ENCODE peak calls at places on chromosomes 12 and 14, in six cellular contexts. One of them, this sample, is unnamed. For H3K9me3, the result is how much of the 10 kb centered on the place peaks cover.

GRCh38 chr12:100234166-100234565 is 32.7 kb downstream of the DEPDC4 start:
- DNase-seq in endothelial cell of umbilical vein: peak
- DNase-seq in GM12878: no peak
- DNase-seq in HepG2: no peak
- DNase-seq in H1: no peak
- DNase-seq in HCT116: no peak
- DNase-seq in this sample: no peak

GRCh38 chr12:21697829-21698630 is 40.4 kb upstream of the LDHB start:
- DNase-seq in GM12878: no peak
- DNase-seq in H1: no peak
- DNase-seq in HepG2: peak
- DNase-seq in HCT116: peak
- DNase-seq in endothelial cell of umbilical vein: peak
- DNase-seq in this sample: peak

GRCh38 chr14:68780358-68781160 is 12.3 kb downstream of the ZFP36L1 start:
- DNase-seq in HCT116: no peak
- DNase-seq in GM12878: no peak
- DNase-seq in endothelial cell of umbilical vein: peak
- DNase-seq in HepG2: no peak
- DNase-seq in H1: no peak
- DNase-seq in this sample: no peak

GRCh38 chr12:117875652-117876491 is 92.9 kb downstream of the KSR2 start:
- DNase-seq in endothelial cell of umbilical vein: peak
- DNase-seq in GM12878: no peak
- DNase-seq in HepG2: no peak
- DNase-seq in H1: peak
- DNase-seq in HCT116: no peak
- DNase-seq in this sample: no peak

GRCh38 chr12:71686658-71687025 is 760 bp downstream of the TMEM19 start:
- DNase-seq in GM12878: no peak
- DNase-seq in H1: no peak
- DNase-seq in HepG2: no peak
- DNase-seq in HCT116: no peak
- DNase-seq in endothelial cell of umbilical vein: no peak
- DNase-seq in this sample: no peak

GRCh38 chr14:44846232-44846824 is 115.4 kb downstream of the KLHL28 start:
- DNase-seq in HCT116: peak
- DNase-seq in HepG2: peak
- DNase-seq in GM12878: peak
- DNase-seq in endothelial cell of umbilical vein: peak
- DNase-seq in H1: no peak
- DNase-seq in this sample: peak

GRCh38 chr12:106134294-106134949 is 4.3 kb downstream of the NUAK1 start:
- DNase-seq in endothelial cell of umbilical vein: no peak
- DNase-seq in GM12878: no peak
- DNase-seq in H1: no peak
- DNase-seq in HepG2: no peak
- DNase-seq in HCT116: no peak
- DNase-seq in this sample: no peak

GRCh38 chr14:20262642-20263128 is 23.6 kb downstream of the OR11H4 start:
- DNase-seq in H1: no peak
- DNase-seq in endothelial cell of umbilical vein: no peak
- DNase-seq in HepG2: no peak
- DNase-seq in GM12878: peak
- DNase-seq in HCT116: peak
- DNase-seq in this sample: peak

GRCh38 chr14:32567543-32568384 is 238.7 kb downstream of the AKAP6 start:
- DNase-seq in GM12878: no peak
- DNase-seq in endothelial cell of umbilical vein: peak
- DNase-seq in HepG2: no peak
- DNase-seq in HCT116: no peak
- DNase-seq in H1: no peak
- DNase-seq in this sample: no peak

GRCh38 chr14:68548194-68549056 is 244.4 kb downstream of the ZFP36L1 start:
- DNase-seq in H1: peak
- DNase-seq in HCT116: peak
- DNase-seq in HepG2: no peak
- DNase-seq in endothelial cell of umbilical vein: no peak
- DNase-seq in GM12878: no peak
- DNase-seq in this sample: peak

GRCh38 chr14:53109028-53109687 is 44.0 kb downstream of the DDHD1 start:
- DNase-seq in HepG2: no peak
- DNase-seq in H1: no peak
- DNase-seq in GM12878: peak
- DNase-seq in HCT116: no peak
- DNase-seq in endothelial cell of umbilical vein: peak
- DNase-seq in this sample: no peak

GRCh38 chr12:49055978-49056754 is 4.4 kb downstream of the KMT2D start:
- DNase-seq in HepG2: peak
- DNase-seq in HCT116: peak
- DNase-seq in endothelial cell of umbilical vein: peak
- DNase-seq in GM12878: peak
- DNase-seq in H1: no peak
- DNase-seq in this sample: peak

GRCh38 chr14:76784266-76784874 is 23.1 kb downstream of the VASH1 start:
- DNase-seq in endothelial cell of umbilical vein: no peak
- DNase-seq in HepG2: no peak
- DNase-seq in GM12878: no peak
- DNase-seq in H1: no peak
- DNase-seq in HCT116: no peak
- DNase-seq in this sample: no peak

GRCh38 chr12:122836027-122836921 is 1.0 kb downstream of the HIP1R start:
- DNase-seq in GM12878: peak
- DNase-seq in HepG2: peak
- DNase-seq in endothelial cell of umbilical vein: peak
- DNase-seq in H1: peak
- DNase-seq in HCT116: no peak
- DNase-seq in this sample: peak

GRCh38 chr12:65830305-65830704 is 6.0 kb downstream of the HMGA2 start:
- DNase-seq in GM12878: no peak
- DNase-seq in endothelial cell of umbilical vein: peak
- DNase-seq in HCT116: no peak
- DNase-seq in HepG2: no peak
- DNase-seq in H1: no peak
- DNase-seq in this sample: no peak

GRCh38 chr14:100640481-100641273 is 53.5 kb upstream of the BEGAIN start:
- DNase-seq in GM12878: peak
- DNase-seq in HepG2: no peak
- DNase-seq in endothelial cell of umbilical vein: no peak
- DNase-seq in HCT116: no peak
- DNase-seq in H1: no peak
- DNase-seq in this sample: no peak

GRCh38 chr12:120012067-120012621 is 23.1 kb downstream of the BICDL1 start:
- DNase-seq in HCT116: peak
- DNase-seq in GM12878: peak
- DNase-seq in H1: no peak
- DNase-seq in endothelial cell of umbilical vein: no peak
- DNase-seq in HepG2: no peak
- DNase-seq in this sample: no peak

GRCh38 chr14:78091361-78091760 is 78.8 kb upstream of the NRXN3 start:
- DNase-seq in HepG2: no peak
- DNase-seq in HCT116: no peak
- DNase-seq in GM12878: no peak
- DNase-seq in H1: no peak
- DNase-seq in endothelial cell of umbilical vein: no peak
- DNase-seq in this sample: no peak

GRCh38 chr12:81530352-81530751 is 228.8 kb downstream of the PPFIA2 start:
- DNase-seq in HCT116: no peak
- DNase-seq in GM12878: no peak
- DNase-seq in HepG2: no peak
- DNase-seq in H1: no peak
- DNase-seq in endothelial cell of umbilical vein: no peak
- DNase-seq in this sample: no peak

GRCh38 chr12:9754984-9755383 is 5.7 kb downstream of the CD69 start:
- DNase-seq in endothelial cell of umbilical vein: no peak
- DNase-seq in HepG2: no peak
- DNase-seq in GM12878: no peak
- DNase-seq in H1: no peak
- DNase-seq in HCT116: no peak
- DNase-seq in this sample: no peak

DNA sequence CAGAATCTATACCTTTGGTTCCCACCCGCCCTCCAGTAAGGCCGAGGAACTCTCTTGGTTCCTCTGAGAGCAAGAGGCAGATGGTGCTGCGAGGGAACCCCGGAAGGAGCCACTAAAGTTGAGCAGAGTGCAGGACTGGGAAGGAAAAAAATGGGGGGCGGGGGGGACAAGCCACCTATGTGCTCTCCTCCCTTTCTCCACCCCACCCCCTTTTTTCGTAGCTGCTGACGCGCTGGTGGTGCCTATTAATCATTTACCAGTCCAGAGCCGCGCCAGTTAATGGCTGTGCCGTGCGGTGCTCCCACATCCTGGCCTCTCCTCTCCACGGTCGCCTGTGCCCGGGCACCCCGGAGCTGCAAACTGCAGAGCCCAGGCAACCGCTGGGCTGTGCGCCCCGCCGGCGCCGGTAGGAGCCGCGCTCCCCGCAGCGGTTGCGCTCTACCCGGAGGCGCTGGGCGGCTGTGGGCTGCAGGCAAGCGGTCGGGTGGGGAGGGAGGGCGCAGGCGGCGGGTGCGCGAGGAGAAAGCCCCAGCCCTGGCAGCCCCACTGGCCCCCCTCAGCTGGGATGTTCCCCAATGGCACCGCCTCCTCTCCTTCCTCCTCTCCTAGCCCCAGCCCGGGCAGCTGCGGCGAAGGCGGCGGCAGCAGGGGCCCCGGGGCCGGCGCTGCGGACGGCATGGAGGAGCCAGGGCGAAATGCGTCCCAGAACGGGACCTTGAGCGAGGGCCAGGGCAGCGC is 1.3 kb downstream of the SSTR1 start:
- DNase-seq in H1: peak
- DNase-seq in endothelial cell of umbilical vein: peak
- DNase-seq in HepG2: peak
- DNase-seq in HCT116: no peak
- DNase-seq in GM12878: no peak
- DNase-seq in this sample: no peak
- TF ChIP-seq POLR2AphosphoS5 in H1: peak
- TF ChIP-seq POLR2AphosphoS5 in endothelial cell of umbilical vein: no peak
- TF ChIP-seq POLR2AphosphoS5 in HepG2: no peak
- TF ChIP-seq POLR2AphosphoS5 in HCT116: no peak
- TF ChIP-seq POLR2AphosphoS5 in GM12878: no peak
- TF ChIP-seq POLR2AphosphoS5 in this sample: no peak

DNA sequence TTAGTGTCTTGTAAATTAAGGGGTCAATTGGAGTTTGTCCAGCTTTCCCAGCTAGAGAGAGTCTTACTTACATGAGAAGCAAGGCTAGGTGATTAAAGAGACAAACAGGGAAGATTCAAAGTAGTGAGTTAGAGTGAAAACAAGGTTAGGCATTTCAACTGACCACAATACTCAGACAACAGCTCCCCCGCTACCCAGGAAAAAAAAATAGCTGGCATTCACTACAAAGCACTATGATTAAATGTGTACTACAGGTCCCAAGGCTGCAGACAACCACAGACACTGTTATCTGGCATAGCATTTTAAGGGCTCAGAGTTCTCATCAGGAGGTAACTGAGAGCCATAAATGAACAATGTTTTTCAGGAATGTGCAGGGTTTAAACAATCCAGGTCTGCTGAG is 680.9 kb downstream of the TMEM121 start:
- DNase-seq in H1: no peak
- DNase-seq in HepG2: peak
- DNase-seq in HCT116: no peak
- DNase-seq in endothelial cell of umbilical vein: no peak
- DNase-seq in GM12878: no peak
- DNase-seq in this sample: no peak
- H3K9me3 ChIP-seq in H1: half or more
- H3K9me3 ChIP-seq in HepG2: under half
- H3K9me3 ChIP-seq in HCT116: under half
- H3K9me3 ChIP-seq in endothelial cell of umbilical vein: under half
- H3K9me3 ChIP-seq in GM12878: under half
- H3K9me3 ChIP-seq in this sample: under half

DNA sequence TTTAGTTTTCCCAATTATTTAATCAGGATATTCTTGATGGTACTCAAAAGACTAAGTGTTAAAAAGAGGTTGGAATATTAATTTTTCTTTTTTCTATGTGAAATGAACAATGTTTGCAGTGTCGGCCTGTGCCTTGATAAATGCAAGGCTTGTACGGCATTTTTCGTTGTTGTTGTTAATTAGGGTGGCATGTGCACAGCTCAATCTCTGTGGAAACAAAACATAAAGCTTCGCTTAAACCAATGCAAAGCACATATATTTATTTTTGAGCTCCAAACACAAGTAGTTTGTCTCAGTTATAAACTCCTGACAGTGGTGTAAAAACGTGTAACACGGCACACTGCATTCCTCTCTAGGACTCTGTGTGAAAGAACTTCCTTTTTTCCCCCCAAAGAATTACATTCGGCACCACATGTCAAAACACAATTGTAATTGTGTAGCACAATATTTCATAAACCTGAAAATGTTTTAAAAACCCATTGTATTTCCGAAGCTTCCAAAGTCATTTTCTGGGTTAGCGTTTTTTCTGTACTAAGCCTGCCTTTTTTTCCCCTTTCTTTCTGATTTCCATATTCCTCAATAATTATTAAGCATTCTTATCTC is 498.0 kb downstream of the VRK1 start:
- DNase-seq in H1: no peak
- DNase-seq in HepG2: no peak
- DNase-seq in HCT116: no peak
- DNase-seq in GM12878: no peak
- DNase-seq in endothelial cell of umbilical vein: no peak
- DNase-seq in this sample: no peak
- TF ChIP-seq EZH2 in H1: no peak
- TF ChIP-seq EZH2 in HepG2: no peak
- TF ChIP-seq EZH2 in HCT116: no peak
- TF ChIP-seq EZH2 in GM12878: no peak
- TF ChIP-seq EZH2 in endothelial cell of umbilical vein: no peak
- TF ChIP-seq EZH2 in this sample: no peak

GRCh38 chr12:103929051-103929908 is 930 bp upstream of the HSP90B1 start:
- DNase-seq in HCT116: peak
- DNase-seq in GM12878: peak
- DNase-seq in H1: peak
- DNase-seq in endothelial cell of umbilical vein: peak
- DNase-seq in HepG2: peak
- DNase-seq in this sample: peak
- TF ChIP-seq POLR2AphosphoS5 in HCT116: peak
- TF ChIP-seq POLR2AphosphoS5 in GM12878: peak
- TF ChIP-seq POLR2AphosphoS5 in H1: peak
- TF ChIP-seq POLR2AphosphoS5 in endothelial cell of umbilical vein: peak
- TF ChIP-seq POLR2AphosphoS5 in HepG2: peak
- TF ChIP-seq POLR2AphosphoS5 in this sample: peak

DNA sequence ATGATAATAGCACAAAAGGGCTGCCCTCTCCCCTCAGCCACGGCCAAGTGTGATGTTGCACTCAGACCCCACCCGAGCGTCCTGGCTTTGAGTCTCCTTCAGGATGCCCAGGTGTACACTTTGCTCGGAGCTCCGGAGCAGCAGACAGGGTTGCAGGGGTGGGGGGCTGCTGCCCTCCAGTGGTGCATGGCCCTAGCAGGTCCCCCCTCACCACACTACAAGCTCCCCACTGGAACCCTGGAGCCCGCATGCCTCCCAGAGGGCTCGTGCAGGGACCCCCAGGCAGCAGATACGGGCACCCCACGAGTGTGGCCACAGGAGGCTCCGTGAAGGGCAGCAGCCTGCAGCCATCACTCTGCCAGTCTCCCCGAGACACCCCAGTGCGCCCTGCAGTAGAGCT is 69.9 kb upstream of the C14orf180 start:
- DNase-seq in H1: peak
- DNase-seq in GM12878: no peak
- DNase-seq in HCT116: no peak
- DNase-seq in HepG2: no peak
- DNase-seq in endothelial cell of umbilical vein: no peak
- DNase-seq in this sample: no peak
- H3K9me3 ChIP-seq in H1: under half
- H3K9me3 ChIP-seq in GM12878: under half
- H3K9me3 ChIP-seq in HCT116: under half
- H3K9me3 ChIP-seq in HepG2: under half
- H3K9me3 ChIP-seq in endothelial cell of umbilical vein: under half
- H3K9me3 ChIP-seq in this sample: under half